ENCODE peak calls at places on chromosomes 1 and 21, in five cellular contexts. M is Calu3; R is stimulated activated CD4-positive, alpha-beta T cell treated with anti-CD3 and anti-CD28 coated beads, TNF-alpha, amount 100 ng/mL, for 1 hour; N is sigmoid colon; S is spleen. K is an unnamed sample.

GRCh38 chr1:115114308-115114707 is 25.0 kb upstream of the TSPAN2 start:
- DNase-seq in M (peak), R (no peak), N (no peak), S (no peak), K (no peak)

GRCh38 chr1:178727014-178727895 is 2.2 kb downstream of the RALGPS2 start:
- DNase-seq in M (peak), R (no peak), N (no peak), S (no peak), K (no peak)

GRCh38 chr1:209937996-209938959 is at the start of gene SYT14:
- DNase-seq in M (peak), R (no peak), N (no peak), S (no peak), K (no peak)

GRCh38 chr1:178537445-178538090 is 24.7 kb downstream of the TEX35 start:
- DNase-seq in M (peak), R (no peak), N (peak), S (no peak), K (no peak)

GRCh38 chr1:30753660-30754123 is 3.9 kb downstream of the LAPTM5 start:
- DNase-seq in M (no peak), R (no peak), N (no peak), S (no peak), K (no peak)

GRCh38 chr1:114033219-114033706 is 54.0 kb downstream of the OLFML3 start:
- DNase-seq in M (no peak), R (no peak), N (no peak), S (no peak), K (no peak)

GRCh38 chr1:27868932-27869718 is 3.2 kb upstream of the THEMIS2 start:
- DNase-seq in M (no peak), R (peak), N (peak), S (peak), K (no peak)

GRCh38 chr21:44753357-44753756 is 42.0 kb upstream of the TSPEAR start:
- DNase-seq in M (no peak), R (no peak), N (no peak), S (no peak), K (peak)

GRCh38 chr1:204172404-204173049 is 6.4 kb upstream of the REN start:
- DNase-seq in M (no peak), R (no peak), N (no peak), S (no peak), K (peak)

GRCh38 chr21:15250384-15250783 is 185.6 kb upstream of the NRIP1 start:
- DNase-seq in M (no peak), R (no peak), N (no peak), S (no peak), K (no peak)

GRCh38 chr1:174769961-174770549 is 229.7 kb upstream of the CACYBP start:
- DNase-seq in M (no peak), R (no peak), N (no peak), S (no peak), K (no peak)

GRCh38 chr1:83593073-83593472 is 405.9 kb downstream of the TTLL7 start:
- DNase-seq in M (no peak), R (no peak), N (no peak), S (no peak), K (no peak)

GRCh38 chr1:152398812-152399698 is 15.0 kb downstream of the CRNN start:
- DNase-seq in M (peak), R (no peak), N (no peak), S (no peak), K (no peak)

GRCh38 chr1:1573843-1574720 is 581 bp downstream of the SSU72 start:
- DNase-seq in M (peak), R (peak), N (peak), S (peak), K (peak)

GRCh38 chr1:32546611-32547010 is 7.4 kb downstream of the ZBTB8A start:
- DNase-seq in M (no peak), R (no peak), N (peak), S (no peak), K (peak)

GRCh38 chr21:46662765-46663500 is 27.5 kb downstream of the PRMT2 start:
- DNase-seq in M (no peak), R (no peak), N (no peak), S (no peak), K (no peak)

GRCh38 chr1:22809783-22810182 is 99.1 kb downstream of the EPHB2 start:
- DNase-seq in M (no peak), R (no peak), N (no peak), S (no peak), K (no peak)

GRCh38 chr1:170071378-170071777 is 3.1 kb downstream of the KIFAP3 start:
- DNase-seq in M (no peak), R (no peak), N (no peak), S (no peak), K (no peak)

GRCh38 chr1:162466797-162467196 is 30.8 kb upstream of the UHMK1 start:
- DNase-seq in M (no peak), R (no peak), N (no peak), S (no peak), K (no peak)

GRCh38 chr1:229191066-229191674 is 79.7 kb upstream of the RAB4A start:
- DNase-seq in M (no peak), R (no peak), N (no peak), S (no peak), K (no peak)

GRCh38 chr1:245698860-245699259 is 544.1 kb downstream of the KIF26B start:
- DNase-seq in M (no peak), R (no peak), N (no peak), S (peak), K (no peak)

GRCh38 chr1:27438621-27439061 is 46.2 kb downstream of the GPR3 start:
- DNase-seq in M (no peak), R (no peak), N (no peak), S (no peak), K (no peak)

GRCh38 chr1:7526196-7526866 is 244.8 kb upstream of the VAMP3 start:
- DNase-seq in M (no peak), R (no peak), N (no peak), S (peak), K (peak)

K was measured in posterior vena cava.